ENCODE peak calls at places on chromosomes 13 and 19, in eight cellular contexts. O is BE2C; P is GM12865; S is RWPE1; K is left cardiac atrium; D is stimulated activated CD8-positive, alpha-beta memory T cell treated with anti-CD3 and anti-CD28 coated beads, Interleukin-4, amount 100 ng/mL, for 1 hour; J is GM23248; B is EL. Z is an unnamed sample.

GRCh38 chr19:2199215-2199614 is 35.5 kb downstream of the DOT1L start:
- DNase-seq in P (peak), J (no peak), O (peak), S (no peak), D (no peak), B (no peak), K (no peak), Z (no peak)

GRCh38 chr19:31432411-31432810 is 83.2 kb upstream of the TSHZ3 start:
- DNase-seq in K (no peak), S (no peak), O (no peak), B (no peak), D (no peak), P (no peak), J (no peak), Z (no peak)

GRCh38 chr19:4557971-4558941 is 1.2 kb downstream of the SEMA6B start:
- DNase-seq in J (peak), O (peak), S (no peak), K (no peak), B (no peak), P (no peak), D (no peak), Z (no peak)

GRCh38 chr13:108919036-108919907 is 289.9 kb downstream of the MYO16 start:
- DNase-seq in B (peak), D (no peak), J (no peak), S (peak), P (no peak), O (no peak), K (no peak), Z (peak)

GRCh38 chr19:58305065-58305931 is at the start of gene ERVK3-1:
- DNase-seq in S (peak), K (peak), P (peak), J (peak), O (peak), B (peak), D (peak), Z (peak)

GRCh38 chr13:51804295-51805172 is 571 bp upstream of the DHRS12 start:
- DNase-seq in D (no peak), J (peak), B (no peak), P (peak), S (no peak), K (peak), O (no peak), Z (no peak)

GRCh38 chr13:113545931-113546516 is 38.5 kb upstream of the TFDP1 start:
- DNase-seq in P (no peak), J (no peak), D (no peak), K (no peak), B (no peak), S (no peak), O (no peak), Z (no peak)

GRCh38 chr19:51129716-51130115 is 5.0 kb downstream of the SIGLEC9 start:
- DNase-seq in J (no peak), K (no peak), S (no peak), B (no peak), O (no peak), D (no peak), P (no peak), Z (no peak)

GRCh38 chr13:67048084-67048792 is 181.9 kb downstream of the PCDH9 start:
- DNase-seq in K (no peak), B (peak), P (peak), S (no peak), D (no peak), J (no peak), O (no peak), Z (peak)

GRCh38 chr19:1017906-1018305 is 3.0 kb downstream of the TMEM259 start:
- DNase-seq in P (no peak), K (no peak), D (no peak), O (no peak), B (no peak), S (no peak), J (no peak), Z (no peak)

GRCh38 chr13:44471686-44472085 is 98.1 kb downstream of the SERP2 start:
- DNase-seq in D (no peak), S (peak), B (peak), K (no peak), P (no peak), O (no peak), J (peak), Z (peak)

GRCh38 chr13:46124531-46124966 is 19.7 kb upstream of the CPB2 start:
- DNase-seq in P (peak), K (no peak), J (no peak), S (no peak), O (no peak), D (no peak), B (no peak), Z (no peak)

GRCh38 chr19:28847468-28847867 is 365.5 kb downstream of the UQCRFS1 start:
- DNase-seq in O (no peak), D (no peak), K (no peak), J (peak), P (no peak), B (peak), S (no peak), Z (peak)

GRCh38 chr19:10510301-10510802 is 6.9 kb downstream of the S1PR5 start:
- DNase-seq in O (peak), B (no peak), D (no peak), K (no peak), J (peak), S (peak), P (peak), Z (no peak)

GRCh38 chr19:46513461-46514236 is 18.0 kb upstream of the PNMA8B start:
- DNase-seq in D (peak), B (peak), J (peak), S (peak), K (peak), O (peak), P (peak), Z (peak)

GRCh38 chr13:79492313-79492798 is 11.4 kb downstream of the NDFIP2 start:
- DNase-seq in P (no peak), J (peak), S (no peak), D (no peak), B (peak), K (no peak), O (no peak), Z (peak)

GRCh38 chr13:44163108-44163507 is 210.5 kb upstream of the SERP2 start:
- DNase-seq in S (no peak), B (no peak), O (no peak), K (no peak), J (no peak), D (no peak), P (no peak), Z (no peak)

GRCh38 chr13:114081761-114082681 is 50.4 kb downstream of the RASA3 start:
- DNase-seq in J (no peak), B (no peak), K (peak), S (no peak), O (no peak), P (no peak), D (no peak), Z (no peak)

GRCh38 chr19:39917561-39918182 is 16.8 kb downstream of the FCGBP start:
- DNase-seq in J (no peak), P (no peak), O (no peak), K (no peak), D (no peak), B (no peak), S (no peak), Z (no peak)

GRCh38 chr13:51525567-51526165 is 58.6 kb upstream of the WDFY2 start:
- DNase-seq in S (no peak), J (peak), D (no peak), B (peak), O (no peak), K (no peak), P (no peak), Z (peak)

GRCh38 chr13:50209646-50210045 is 194.4 kb downstream of the KCNRG start:
- DNase-seq in B (no peak), P (no peak), S (no peak), O (no peak), J (no peak), D (no peak), K (no peak), Z (peak)

GRCh38 chr19:55581145-55581827 is 638 bp upstream of the ZNF579 start:
- DNase-seq in P (no peak), S (no peak), K (no peak), B (peak), J (peak), O (no peak), D (no peak), Z (no peak)

GRCh38 chr19:44741258-44741731 is 7.2 kb upstream of the BCL3 start:
- DNase-seq in S (peak), D (no peak), K (no peak), P (no peak), B (no peak), O (no peak), J (peak), Z (no peak)

GRCh38 chr13:73940098-73940497 is 194.1 kb downstream of the KLF12 start:
- DNase-seq in B (no peak), P (no peak), K (peak), J (no peak), S (no peak), D (no peak), O (no peak), Z (no peak)

Z was measured in fibroblast of mammary gland.